ENCODE peak calls at places on chromosomes 5 and 9, in six cellular contexts. R, E, J, S, M and H are unnamed samples.

GRCh38 chr9:33130501-33130900 is 36.6 kb downstream of the B4GALT1 start:
- DNase-seq in R (no peak), E (peak; percentile 46), J (no peak), S (peak; percentile 72), M (no peak), H (no peak)

GRCh38 chr5:143025376-143025775 is 255.2 kb downstream of the ARHGAP26 start:
- DNase-seq in R (no peak), E (no peak), J (no peak), S (no peak), M (no peak), H (no peak)

GRCh38 chr9:98839724-98840123 is 32.3 kb downstream of the GALNT12 start:
- DNase-seq in R (no peak), E (no peak), J (no peak), S (no peak), M (no peak), H (no peak)

GRCh38 chr9:95129651-95130291 is 187.7 kb downstream of the FANCC start:
- DNase-seq in R (no peak), E (no peak), J (no peak), S (no peak), M (no peak), H (no peak)

GRCh38 chr9:93575706-93576295 is 583 bp upstream of the PHF2 start:
- DNase-seq in R (no peak), E (peak; percentile 16), J (peak; percentile 6), S (peak; percentile 46), M (peak; percentile 65), H (peak; percentile 50)

GRCh38 chr5:146426853-146427618 is 20.1 kb upstream of the TCERG1 start:
- DNase-seq in R (no peak), E (peak; percentile 52), J (no peak), S (peak; percentile 55), M (no peak), H (no peak)

GRCh38 chr5:173328896-173329369 is 719 bp upstream of the STC2 start:
- DNase-seq in R (peak; percentile 79), E (peak; percentile 80), J (no peak), S (peak; percentile 91), M (peak; percentile 78), H (peak; percentile 98)

GRCh38 chr5:94693043-94693822 is 74.8 kb downstream of the SLF1 start:
- DNase-seq in R (no peak), E (peak; percentile 93), J (no peak), S (peak; percentile 78), M (no peak), H (no peak)

GRCh38 chr5:14416709-14417108 is 164.9 kb upstream of the OTULINL start:
- DNase-seq in R (no peak), E (no peak), J (no peak), S (no peak), M (no peak), H (no peak)

GRCh38 chr5:43973318-43973717 is 370.3 kb downstream of the NNT start:
- DNase-seq in R (no peak), E (peak; percentile 1), J (no peak), S (peak; percentile 50), M (no peak), H (peak; percentile 92)

GRCh38 chr5:42514759-42515158 is 91.5 kb downstream of the GHR start:
- DNase-seq in R (peak; percentile 31), E (no peak), J (no peak), S (no peak), M (no peak), H (peak; percentile 21)

GRCh38 chr9:124222918-124223720 is 34.6 kb upstream of the NEK6 start:
- DNase-seq in R (no peak), E (peak; percentile 38), J (no peak), S (peak; percentile 51), M (no peak), H (peak; percentile 34)

GRCh38 chr5:176844706-176845391 is 34.5 kb downstream of the UNC5A start:
- DNase-seq in R (no peak), E (peak; percentile 16), J (no peak), S (no peak), M (no peak), H (no peak)

GRCh38 chr9:5783982-5784381 is 48.9 kb downstream of the ERMP1 start:
- DNase-seq in R (no peak), E (peak; percentile 31), J (no peak), S (peak; percentile 54), M (no peak), H (peak; percentile 16)

GRCh38 chr5:96920956-96921355 is 14.9 kb upstream of the LNPEP start:
- DNase-seq in R (no peak), E (no peak), J (no peak), S (no peak), M (no peak), H (no peak)

GRCh38 chr5:111628901-111629300 is 116.6 kb upstream of the STARD4 start:
- DNase-seq in R (no peak), E (peak; percentile 4), J (no peak), S (no peak), M (no peak), H (peak; percentile 14)

GRCh38 chr5:55853818-55854217 is 2.7 kb downstream of the IL31RA start:
- DNase-seq in R (no peak), E (peak; percentile 67), J (no peak), S (peak; percentile 35), M (no peak), H (no peak)

GRCh38 chr9:102974530-102974929 is 20.6 kb upstream of the CYLC2 start:
- DNase-seq in R (no peak), E (no peak), J (no peak), S (no peak), M (no peak), H (peak; percentile 10)

GRCh38 chr5:143008809-143009521 is 238.8 kb downstream of the ARHGAP26 start:
- DNase-seq in R (no peak), E (peak; percentile 100), J (no peak), S (peak; percentile 94), M (no peak), H (peak; percentile 75)

GRCh38 chr5:1110260-1110929 is 1.5 kb downstream of the SLC12A7 start:
- DNase-seq in R (no peak), E (no peak), J (no peak), S (no peak), M (no peak), H (no peak)
- H4K91ac ChIP-seq in R (no peak overlapping the region), E (peak overlapping the region; percentile 68), J (no peak overlapping the region), S (peak overlapping the region; percentile 74), M (no peak overlapping the region), H (no peak overlapping the region)

GRCh38 chr9:86519216-86519615 is 165.0 kb upstream of the TUT7 start:
- DNase-seq in R (no peak), E (peak; percentile 39), J (no peak), S (no peak), M (no peak), H (no peak)
- H3K14ac ChIP-seq in R (no peak overlapping the region), E (no peak overlapping the region), J (no peak overlapping the region), S (no peak overlapping the region), M (no peak overlapping the region), H (no peak overlapping the region)

DNA sequence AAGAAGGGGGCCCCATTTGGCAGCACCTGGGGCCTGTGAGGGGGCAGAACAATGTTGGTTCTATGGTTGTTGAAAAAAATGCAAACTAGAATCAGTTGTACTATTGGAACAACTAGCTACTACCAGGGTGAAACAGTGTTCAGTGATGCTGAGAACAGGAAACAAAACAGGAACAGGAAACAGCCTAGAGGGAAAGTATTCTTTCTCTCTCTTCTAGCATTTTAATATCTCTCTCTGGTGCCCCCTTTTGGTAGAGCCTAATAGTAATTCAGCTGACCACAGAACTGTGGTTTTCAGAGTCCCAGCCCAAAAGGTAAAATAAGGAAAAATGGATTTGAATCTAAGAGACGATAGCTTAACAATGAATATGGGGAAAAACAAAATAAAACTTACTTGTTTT is 138.0 kb upstream of the KCNN2 start:
- DNase-seq in R (no peak), E (no peak), J (no peak), S (no peak), M (no peak), H (no peak)
- H3K4me2 ChIP-seq in R (no peak overlapping the region), E (no peak overlapping the region), J (no peak overlapping the region), S (no peak overlapping the region), M (no peak overlapping the region), H (no peak overlapping the region)

GRCh38 chr9:2302606-2303005 is 287.5 kb downstream of the SMARCA2 start:
- DNase-seq in R (no peak), E (no peak), J (no peak), S (no peak), M (peak; percentile 1), H (no peak)

GRCh38 chr9:2297771-2298170 is 282.6 kb downstream of the SMARCA2 start:
- DNase-seq in R (no peak), E (no peak), J (no peak), S (no peak), M (no peak), H (no peak)

GRCh38 chr9:2299156-2299842 is 284.2 kb downstream of the SMARCA2 start:
- DNase-seq in R (no peak), E (no peak), J (no peak), S (no peak), M (peak; percentile 17), H (peak; percentile 90)

GRCh38 chr9:2298217-2298616 is 283.1 kb downstream of the SMARCA2 start:
- DNase-seq in R (no peak), E (no peak), J (no peak), S (no peak), M (peak; percentile 1), H (no peak)

DNA sequence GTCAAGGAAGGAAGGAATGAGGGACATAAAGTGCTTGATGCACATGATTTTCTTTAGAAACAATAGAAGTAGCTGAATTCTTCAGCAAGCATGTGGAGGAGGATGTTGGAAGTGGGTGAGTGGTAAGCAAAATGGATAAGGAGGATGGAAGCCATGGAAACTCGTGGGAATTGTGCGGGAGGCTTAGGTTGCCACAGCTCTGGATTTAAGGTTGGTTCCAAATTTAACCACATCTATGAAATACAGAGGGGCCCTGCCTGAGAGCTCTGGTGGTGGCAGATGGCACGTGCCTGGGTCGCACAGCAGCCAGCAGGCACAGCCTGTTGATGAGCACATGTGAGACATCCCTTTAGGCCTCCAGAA is 284.7 kb downstream of the SMARCA2 start:
- DNase-seq in R (no peak), E (no peak), J (no peak), S (no peak), M (peak; percentile 7), H (no peak)
- H4K91ac ChIP-seq in R (no peak overlapping the region), E (no peak overlapping the region), J (no peak overlapping the region), S (no peak overlapping the region), M (no peak overlapping the region), H (no peak overlapping the region)

GRCh38 chr5:137631453-137631852 is 104.4 kb downstream of the KLHL3 start:
- DNase-seq in R (no peak), E (no peak), J (no peak), S (no peak), M (no peak), H (no peak)

GRCh38 chr5:137633896-137634295 is 102.0 kb downstream of the KLHL3 start:
- DNase-seq in R (no peak), E (no peak), J (no peak), S (no peak), M (no peak), H (no peak)

GRCh38 chr5:137630972-137631370 is 104.9 kb downstream of the KLHL3 start:
- DNase-seq in R (no peak), E (peak; percentile 4), J (no peak), S (peak; percentile 3), M (no peak), H (no peak)

GRCh38 chr5:137630216-137630971 is 105.5 kb downstream of the KLHL3 start:
- DNase-seq in R (no peak), E (no peak), J (no peak), S (no peak), M (no peak), H (no peak)

GRCh38 chr5:137632716-137633115 is 103.2 kb downstream of the KLHL3 start:
- DNase-seq in R (no peak), E (peak; percentile 47), J (no peak), S (no peak), M (no peak), H (no peak)
- H3K14ac ChIP-seq in R (no peak overlapping the region), E (no peak overlapping the region), J (no peak overlapping the region), S (no peak overlapping the region), M (no peak overlapping the region), H (no peak overlapping the region)